ENCODE peak calls at places on chromosomes 11 and 22, in ten cellular contexts. G, V, T, I, S, U, E, B, W and P are unnamed samples.

GRCh38 chr11:662689-663274 is 25.7 kb downstream of the DRD4 start:
- DNase-seq in G (no peak), V (peak), T (peak), I (peak), S (no peak), U (peak), E (peak), B (no peak), W (peak), P (no peak)

GRCh38 chr22:17749605-17750395 is 24.5 kb downstream of the BID start:
- DNase-seq in G (no peak), V (no peak), T (no peak), I (no peak), S (no peak), U (no peak), E (no peak), B (no peak), W (no peak), P (no peak)

GRCh38 chr11:79139900-79140299 is 300.9 kb downstream of the TENM4 start:
- DNase-seq in G (no peak), V (no peak), T (no peak), I (no peak), S (no peak), U (no peak), E (no peak), B (no peak), W (no peak), P (no peak)

GRCh38 chr22:47372111-47372581 is 609.7 kb downstream of the TBC1D22A start:
- DNase-seq in G (no peak), V (no peak), T (no peak), I (peak), S (no peak), U (peak), E (no peak), B (no peak), W (no peak), P (no peak)

GRCh38 chr22:29563652-29564460 is 10.3 kb upstream of the THOC5 start:
- DNase-seq in G (no peak), V (no peak), T (no peak), I (no peak), S (no peak), U (no peak), E (peak), B (no peak), W (no peak), P (no peak)

GRCh38 chr11:120120805-120121335 is 17.0 kb downstream of the TRIM29 start:
- DNase-seq in G (no peak), V (no peak), T (no peak), I (no peak), S (no peak), U (no peak), E (no peak), B (no peak), W (no peak), P (no peak)

GRCh38 chr11:111541209-111542061 is 915 bp downstream of the LAYN start:
- DNase-seq in G (no peak), V (peak), T (no peak), I (peak), S (no peak), U (peak), E (peak), B (no peak), W (peak), P (no peak)

GRCh38 chr11:77110836-77111235 is 8.2 kb downstream of the OMP start:
- DNase-seq in G (no peak), V (no peak), T (no peak), I (no peak), S (no peak), U (no peak), E (no peak), B (no peak), W (no peak), P (no peak)

GRCh38 chr11:134266841-134267251 is 9.3 kb upstream of the GLB1L3 start:
- DNase-seq in G (no peak), V (no peak), T (no peak), I (no peak), S (no peak), U (no peak), E (peak), B (no peak), W (peak), P (no peak)

GRCh38 chr22:50696799-50697561 is 24.4 kb downstream of the SHANK3 start:
- DNase-seq in G (no peak), V (no peak), T (no peak), I (no peak), S (no peak), U (no peak), E (no peak), B (no peak), W (peak), P (no peak)

GRCh38 chr22:49769691-49770315 is 57.9 kb downstream of the BRD1 start:
- DNase-seq in G (no peak), V (no peak), T (no peak), I (no peak), S (no peak), U (no peak), E (no peak), B (no peak), W (no peak), P (no peak)

GRCh38 chr22:40193429-40194421 is 16.0 kb downstream of the TNRC6B start:
- DNase-seq in G (no peak), V (no peak), T (no peak), I (no peak), S (no peak), U (peak), E (no peak), B (no peak), W (no peak), P (no peak)

GRCh38 chr11:69022268-69022667 is 9.2 kb upstream of the MRGPRF start:
- DNase-seq in G (no peak), V (no peak), T (no peak), I (peak), S (no peak), U (no peak), E (no peak), B (no peak), W (no peak), P (no peak)

GRCh38 chr22:50182176-50183081 is 3.3 kb upstream of the TRABD start:
- DNase-seq in G (no peak), V (no peak), T (no peak), I (no peak), S (no peak), U (no peak), E (no peak), B (no peak), W (no peak), P (no peak)

GRCh38 chr22:23685205-23685784 is 5.5 kb upstream of the RGL4 start:
- DNase-seq in G (no peak), V (no peak), T (no peak), I (peak), S (no peak), U (peak), E (peak), B (no peak), W (peak), P (no peak)

GRCh38 chr11:116731097-116731761 is 41.6 kb downstream of the BUD13 start:
- DNase-seq in G (no peak), V (no peak), T (peak), I (no peak), S (no peak), U (no peak), E (no peak), B (no peak), W (peak), P (no peak)

GRCh38 chr11:73178092-73178539 is 36.0 kb upstream of the FCHSD2 start:
- DNase-seq in G (peak), V (peak), T (peak), I (peak), S (peak), U (peak), E (peak), B (peak), W (peak), P (peak)

GRCh38 chr11:73521621-73522020 is 76.3 kb downstream of the FAM168A start:
- DNase-seq in G (no peak), V (no peak), T (no peak), I (no peak), S (peak), U (no peak), E (peak), B (no peak), W (peak), P (no peak)

GRCh38 chr11:43788394-43788793 is 92.2 kb upstream of the ALKBH3 start:
- DNase-seq in G (no peak), V (no peak), T (no peak), I (no peak), S (no peak), U (no peak), E (no peak), B (no peak), W (no peak), P (no peak)

GRCh38 chr11:35491231-35491871 is 34.1 kb downstream of the PAMR1 start:
- DNase-seq in G (no peak), V (no peak), T (no peak), I (no peak), S (no peak), U (no peak), E (peak), B (no peak), W (peak), P (no peak)

GRCh38 chr11:85765835-85766234 is 45.1 kb downstream of the SYTL2 start:
- DNase-seq in G (no peak), V (no peak), T (no peak), I (no peak), S (no peak), U (no peak), E (no peak), B (no peak), W (no peak), P (no peak)

GRCh38 chr11:774873-775592 is 2.3 kb downstream of the GATD1 start:
- DNase-seq in G (no peak), V (no peak), T (no peak), I (peak), S (no peak), U (no peak), E (peak), B (no peak), W (no peak), P (no peak)

GRCh38 chr22:47370448-47371262 is 608.2 kb downstream of the TBC1D22A start:
- DNase-seq in G (no peak), V (no peak), T (no peak), I (peak), S (no peak), U (peak), E (no peak), B (no peak), W (no peak), P (no peak)

GRCh38 chr22:42305967-42306366 is 35.5 kb upstream of the TCF20 start:
- DNase-seq in G (no peak), V (no peak), T (no peak), I (no peak), S (no peak), U (no peak), E (no peak), B (no peak), W (no peak), P (no peak)

GRCh38 chr11:45155627-45156180 is 9.3 kb downstream of the PRDM11 start:
- DNase-seq in G (no peak), V (no peak), T (no peak), I (no peak), S (no peak), U (no peak), E (no peak), B (no peak), W (no peak), P (no peak)

GRCh38 chr11:120883404-120884135 is 140.3 kb upstream of the TBCEL start:
- DNase-seq in G (no peak), V (no peak), T (no peak), I (peak), S (no peak), U (peak), E (peak), B (no peak), W (peak), P (no peak)

GRCh38 chr22:22616636-22617035 is 27.8 kb upstream of the GGTLC2 start:
- DNase-seq in G (no peak), V (no peak), T (no peak), I (no peak), S (peak), U (no peak), E (peak), B (no peak), W (no peak), P (peak)